ENCODE peak calls at places on chromosome 10, in four cellular contexts. D is hypothalamus, A is EH, C is psoas muscle. W is an unnamed sample.

GRCh38 chr10:47140752-47141348 is 159.1 kb upstream of the GDF10 start:
- DNase-seq in A (no peak), D (no peak), C (no peak), W (no peak)

GRCh38 chr10:43138757-43139241 is 554 bp downstream of the CSGALNACT2 start:
- DNase-seq in A (peak), D (no peak), C (no peak), W (peak)

GRCh38 chr10:88781206-88781605 is 21.3 kb upstream of the LIPM start:
- DNase-seq in C (no peak), A (no peak), D (no peak), W (no peak)

GRCh38 chr10:115049957-115050356 is 43.2 kb upstream of the ATRNL1 start:
- DNase-seq in C (no peak), D (no peak), A (peak), W (no peak)

GRCh38 chr10:108465871-108466641 is 1301.5 kb upstream of the SORCS1 start:
- DNase-seq in C (peak), D (no peak), A (peak), W (no peak)

GRCh38 chr10:1290071-1290471 is 233.9 kb downstream of the WDR37 start:
- DNase-seq in C (no peak), A (no peak), D (no peak), W (no peak)

GRCh38 chr10:46523881-46524470 is 32.5 kb downstream of the GPRIN2 start:
- DNase-seq in C (peak), D (no peak), A (peak), W (no peak)

GRCh38 chr10:110748970-110749369 is 104.8 kb downstream of the RBM20 start:
- DNase-seq in D (no peak), A (no peak), C (no peak), W (no peak)

GRCh38 chr10:78524342-78524741 is 490.7 kb downstream of the RPS24 start:
- DNase-seq in C (no peak), A (no peak), D (no peak), W (no peak)

GRCh38 chr10:89001024-89001423 is 10.4 kb downstream of the FAS start:
- DNase-seq in D (no peak), C (no peak), A (no peak), W (peak)

GRCh38 chr10:78520737-78521430 is 487.2 kb downstream of the RPS24 start:
- DNase-seq in C (no peak), A (peak), D (no peak), W (no peak)

GRCh38 chr10:89047397-89047796 is 56.8 kb downstream of the FAS start:
- DNase-seq in C (no peak), A (peak), D (no peak), W (no peak)

GRCh38 chr10:6045600-6046457 is 16.3 kb downstream of the IL2RA start:
- DNase-seq in A (no peak), D (no peak), C (no peak), W (no peak)

GRCh38 chr10:48406204-48406603 is 99.7 kb downstream of the MAPK8 start:
- DNase-seq in A (peak), C (no peak), D (no peak), W (no peak)

GRCh38 chr10:80122746-80123145 is 9.8 kb upstream of the PLAC9 start:
- DNase-seq in C (no peak), D (no peak), A (peak), W (no peak)

GRCh38 chr10:118723467-118723866 is 31.3 kb downstream of the CACUL1 start:
- DNase-seq in A (peak), C (no peak), D (no peak), W (no peak)

GRCh38 chr10:95755511-95756004 is 405 bp upstream of the ENTPD1 start:
- DNase-seq in D (peak), C (peak), A (no peak), W (peak)

GRCh38 chr10:90887555-90887954 is 15.8 kb downstream of the RPP30 start:
- DNase-seq in C (no peak), A (no peak), D (no peak), W (no peak)

GRCh38 chr10:113060221-113061053 is 110.4 kb downstream of the TCF7L2 start:
- DNase-seq in A (no peak), C (peak), D (peak), W (no peak)

GRCh38 chr10:413662-414071 is 275.8 kb downstream of the DIP2C start:
- DNase-seq in A (no peak), D (no peak), C (no peak), W (no peak)

GRCh38 chr10:14971867-14972448 is 12.8 kb downstream of the MEIG1 start:
- DNase-seq in A (peak), C (peak), D (no peak), W (peak)

GRCh38 chr10:11270135-11270857 is 252.6 kb downstream of the CELF2 start:
- DNase-seq in A (peak), C (peak), D (peak), W (peak)

W was measured in GM12865.